ENCODE peak calls at places on chromosomes 6 and 20, in five cellular contexts. One of them, this sample, is unnamed.

GRCh38 chr6:97765480-97765879 is 482.5 kb upstream of the MMS22L start:
- DNase-seq in BJ: peak
- DNase-seq in neural crest cell: no peak
- DNase-seq in NCI-H1417: peak
- DNase-seq in GDM1: no peak
- DNase-seq in this sample: no peak

GRCh38 chr20:50787181-50787580 is 7.7 kb upstream of the BCAS4 start:
- DNase-seq in NCI-H1417: no peak
- DNase-seq in neural crest cell: no peak
- DNase-seq in GDM1: no peak
- DNase-seq in BJ: no peak
- DNase-seq in this sample: no peak

GRCh38 chr6:125193208-125193607 is 39.6 kb downstream of the TPD52L1 start:
- DNase-seq in GDM1: no peak
- DNase-seq in NCI-H1417: no peak
- DNase-seq in neural crest cell: no peak
- DNase-seq in BJ: no peak
- DNase-seq in this sample: no peak

GRCh38 chr6:143806282-143807102 is 36.6 kb upstream of the LTV1 start:
- DNase-seq in neural crest cell: no peak
- DNase-seq in NCI-H1417: no peak
- DNase-seq in BJ: no peak
- DNase-seq in GDM1: peak
- DNase-seq in this sample: no peak

GRCh38 chr20:16437387-16437990 is 135.8 kb downstream of the KIF16B start:
- DNase-seq in BJ: no peak
- DNase-seq in NCI-H1417: no peak
- DNase-seq in neural crest cell: no peak
- DNase-seq in GDM1: no peak
- DNase-seq in this sample: no peak

GRCh38 chr6:129454482-129454881 is 255.5 kb downstream of the ARHGAP18 start:
- DNase-seq in GDM1: no peak
- DNase-seq in BJ: no peak
- DNase-seq in NCI-H1417: no peak
- DNase-seq in neural crest cell: no peak
- DNase-seq in this sample: no peak

GRCh38 chr6:4402477-4402976 is 267.2 kb upstream of the ECI2 start:
- DNase-seq in neural crest cell: no peak
- DNase-seq in GDM1: no peak
- DNase-seq in BJ: peak
- DNase-seq in NCI-H1417: no peak
- DNase-seq in this sample: no peak

GRCh38 chr6:16150098-16150497 is 21.2 kb downstream of the MYLIP start:
- DNase-seq in BJ: no peak
- DNase-seq in NCI-H1417: no peak
- DNase-seq in GDM1: no peak
- DNase-seq in neural crest cell: no peak
- DNase-seq in this sample: no peak

GRCh38 chr6:121222656-121223055 is 111.6 kb downstream of the TBC1D32 start:
- DNase-seq in BJ: no peak
- DNase-seq in GDM1: no peak
- DNase-seq in neural crest cell: no peak
- DNase-seq in NCI-H1417: no peak
- DNase-seq in this sample: peak

GRCh38 chr6:150711584-150712501 is 112.2 kb downstream of the PLEKHG1 start:
- DNase-seq in neural crest cell: no peak
- DNase-seq in GDM1: no peak
- DNase-seq in NCI-H1417: no peak
- DNase-seq in BJ: no peak
- DNase-seq in this sample: no peak